ENCODE peak calls at places on chromosomes 16 and 17, in six cellular contexts. K, H, J, L, D and Y are unnamed samples.
A peak's percentile ranks its signal among the peaks of the same experiment; 100 is the strongest.

GRCh38 chr16:85451646-85452363 is 161.3 kb upstream of the GSE1 start:
- DNase-seq in D (no peak), J (no peak), L (no peak), K (no peak), H (no peak), Y (no peak)

GRCh38 chr16:71846443-71846842 is 667 bp downstream of the ATXN1L start:
- DNase-seq in K (peak; percentile 51), H (no peak), D (no peak), J (peak; percentile 12), L (no peak), Y (no peak)

GRCh38 chr17:43772877-43773648 is 5.7 kb downstream of the DUSP3 start:
- DNase-seq in L (no peak), J (no peak), H (no peak), K (no peak), D (no peak), Y (no peak)

GRCh38 chr16:4859900-4860255 is 12.6 kb downstream of the UBN1 start:
- DNase-seq in K (no peak), J (no peak), L (no peak), H (no peak), D (no peak), Y (no peak)

GRCh38 chr16:66254751-66255150 is 111.7 kb upstream of the CDH5 start:
- DNase-seq in L (no peak), D (no peak), H (no peak), J (no peak), K (no peak), Y (no peak)

GRCh38 chr17:36611345-36612072 is 10.1 kb downstream of the MRM1 start:
- DNase-seq in K (no peak), D (no peak), H (no peak), J (no peak), L (no peak), Y (no peak)

GRCh38 chr17:64732336-64733006 is 70.4 kb upstream of the SMURF2 start:
- DNase-seq in J (no peak), K (no peak), H (no peak), L (peak; percentile 47), D (no peak), Y (no peak)

GRCh38 chr17:14923981-14924380 is 341.1 kb downstream of the PMP22 start:
- DNase-seq in H (no peak), K (no peak), L (no peak), D (no peak), J (no peak), Y (no peak)

GRCh38 chr17:2943971-2944370 is 119.4 kb downstream of the OR1D5 start:
- DNase-seq in L (no peak), H (no peak), K (no peak), D (peak; percentile 20), J (no peak), Y (no peak)

GRCh38 chr17:77492446-77493237 is 351.9 kb downstream of the SEC14L1 start:
- DNase-seq in D (no peak), L (no peak), K (no peak), J (no peak), H (no peak), Y (no peak)

GRCh38 chr17:29248845-29249244 is 2.2 kb downstream of the CRYBA1 start:
- DNase-seq in K (no peak), H (no peak), D (no peak), J (no peak), L (no peak), Y (no peak)

GRCh38 chr16:46673320-46674013 is 15.5 kb downstream of the VPS35 start:
- DNase-seq in K (peak; percentile 79), H (peak; percentile 59), D (peak; percentile 47), L (peak; percentile 25), J (peak; percentile 33), Y (no peak)

GRCh38 chr16:5024632-5025031 is 9.1 kb downstream of the NAGPA start:
- DNase-seq in K (peak; percentile 37), L (no peak), D (no peak), H (peak; percentile 73), J (no peak), Y (no peak)

GRCh38 chr16:88510091-88510719 is 57.1 kb downstream of the ZFPM1 start:
- DNase-seq in H (no peak), K (no peak), J (no peak), D (no peak), L (no peak), Y (no peak)

GRCh38 chr16:31674686-31675085 is 147.0 kb downstream of the AHSP start:
- DNase-seq in H (no peak), K (no peak), J (no peak), D (no peak), L (no peak), Y (no peak)

GRCh38 chr16:31676731-31677130 is 149.0 kb downstream of the AHSP start:
- DNase-seq in D (no peak), K (no peak), J (no peak), L (no peak), H (no peak), Y (no peak)

DNA sequence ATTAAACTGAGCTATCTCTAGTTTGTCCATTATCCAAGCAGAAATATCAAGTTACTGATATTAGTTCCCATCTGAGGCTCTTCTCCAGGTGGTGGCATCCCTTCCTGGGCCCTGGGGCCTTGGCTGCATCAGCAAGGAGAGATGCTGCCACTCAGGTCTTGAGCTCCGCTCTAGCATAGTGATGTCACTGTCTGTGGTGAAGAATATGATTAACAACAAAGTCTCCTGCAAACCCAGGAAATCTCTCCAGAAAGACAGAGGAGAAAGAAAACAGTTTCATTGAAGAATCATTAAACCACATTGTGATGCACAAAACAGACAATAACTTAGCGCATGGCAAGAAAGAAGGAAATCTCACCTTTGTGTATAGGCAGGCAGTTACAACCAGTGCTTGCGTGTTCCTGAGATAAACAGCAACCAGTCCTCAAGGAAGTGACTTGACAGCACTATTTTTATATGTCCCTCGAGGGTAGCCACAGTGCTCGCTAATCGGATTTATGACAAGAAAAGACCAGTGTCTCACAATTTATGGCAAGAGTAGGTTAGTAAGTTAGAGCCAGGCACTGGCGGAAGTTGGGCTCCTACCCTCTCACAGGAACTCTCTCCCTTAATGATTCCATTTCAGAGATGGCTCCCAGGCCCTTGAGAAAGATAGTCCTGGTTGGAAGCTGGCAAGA is 151.1 kb downstream of the AHSP start:
- DNase-seq in K (no peak), J (no peak), D (no peak), L (no peak), H (no peak), Y (no peak)
- H3K9me3 ChIP-seq in K (peaks cover 7% of the 10 kb centered on the region), J (no peaks in the 10 kb centered on the region), D (no peaks in the 10 kb centered on the region), L (no peaks in the 10 kb centered on the region), H (no peaks in the 10 kb centered on the region), Y (no peaks in the 10 kb centered on the region)

GRCh38 chr17:22506861-22507260 is 814.5 kb downstream of the KCNJ18 start:
- DNase-seq in L (no peak), D (no peak), K (no peak), J (no peak), H (no peak), Y (no peak)

GRCh38 chr17:22503322-22503899 is 811.1 kb downstream of the KCNJ18 start:
- DNase-seq in J (no peak), H (no peak), L (no peak), D (no peak), K (no peak), Y (no peak)

GRCh38 chr17:22507823-22508222 is 815.5 kb downstream of the KCNJ18 start:
- DNase-seq in H (no peak), J (no peak), L (no peak), K (no peak), D (no peak), Y (no peak)

GRCh38 chr17:22506231-22506630 is 813.9 kb downstream of the KCNJ18 start:
- DNase-seq in H (no peak), D (no peak), L (no peak), K (no peak), J (no peak), Y (no peak)

GRCh38 chr17:22505660-22506059 is 813.3 kb downstream of the KCNJ18 start:
- DNase-seq in D (no peak), L (no peak), J (no peak), K (no peak), H (no peak), Y (no peak)
- H3K9me3 ChIP-seq in D (peaks cover 16% of the 10 kb centered on the region), L (no peaks in the 10 kb centered on the region), J (peaks cover 9% of the 10 kb centered on the region), K (peaks cover 17% of the 10 kb centered on the region), H (no peaks in the 10 kb centered on the region), Y (no peaks in the 10 kb centered on the region)

GRCh38 chr16:875182-876040 is 74.9 kb upstream of the GNG13 start:
- DNase-seq in D (no peak), L (peak; percentile 4), H (no peak), K (no peak), J (no peak), Y (no peak)

GRCh38 chr16:877242-878065 is 76.9 kb upstream of the GNG13 start:
- DNase-seq in L (peak; percentile 6), J (no peak), D (no peak), K (no peak), H (no peak), Y (no peak)

GRCh38 chr16:878071-878784 is 77.7 kb upstream of the GNG13 start:
- DNase-seq in L (peak; percentile 5), H (no peak), J (no peak), D (no peak), K (peak; percentile 63), Y (no peak)

GRCh38 chr16:876041-876335 is 75.5 kb upstream of the GNG13 start:
- DNase-seq in D (no peak), K (no peak), J (no peak), H (no peak), L (peak; percentile 11), Y (no peak)

DNA sequence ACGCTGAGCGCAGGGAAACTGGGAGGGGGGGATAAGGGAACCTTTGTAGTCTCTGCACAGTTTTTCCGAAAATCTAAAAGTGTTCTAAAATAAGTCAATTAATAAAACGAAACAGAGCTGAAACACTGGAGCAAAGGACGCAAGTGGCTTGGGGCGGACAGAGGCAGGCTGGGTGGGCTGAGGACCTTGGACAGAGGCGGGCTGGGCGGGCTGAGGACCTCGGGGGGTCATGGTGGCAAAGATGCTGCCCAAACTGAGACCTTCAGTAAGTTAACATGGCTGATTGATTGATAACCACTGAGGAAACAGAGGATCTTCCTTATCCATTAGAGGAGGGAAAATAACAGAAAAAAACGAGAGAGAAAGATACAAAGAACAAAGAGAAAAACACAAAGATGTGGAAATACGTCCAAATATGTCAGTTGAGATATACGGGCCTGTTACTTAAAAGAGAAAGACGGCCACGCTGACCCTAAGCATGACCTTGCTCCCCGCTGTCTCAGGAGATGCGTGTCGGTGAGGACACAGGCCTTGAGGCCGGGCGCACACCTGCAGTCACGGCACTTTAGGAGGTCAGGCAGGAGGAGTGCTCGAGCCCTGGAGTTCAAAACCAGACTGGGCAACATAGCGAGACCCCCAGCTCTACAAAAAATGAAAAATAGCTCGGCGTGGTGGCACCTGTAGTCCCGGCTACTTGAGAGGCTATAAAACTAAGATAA is 76.1 kb upstream of the GNG13 start:
- DNase-seq in K (no peak), D (no peak), L (peak; percentile 4), H (no peak), J (no peak), Y (no peak)
- H3K9me3 ChIP-seq in K (no peaks in the 10 kb centered on the region), D (no peaks in the 10 kb centered on the region), L (no peaks in the 10 kb centered on the region), H (no peaks in the 10 kb centered on the region), J (no peaks in the 10 kb centered on the region), Y (no peaks in the 10 kb centered on the region)

GRCh38 chr17:16622540-16623277 is 30.9 kb downstream of the ZNF624 start:
- DNase-seq in J (no peak), K (no peak), H (no peak), L (no peak), D (no peak), Y (no peak)

GRCh38 chr17:16617481-16618060 is 36.1 kb downstream of the ZNF624 start:
- DNase-seq in K (no peak), L (no peak), J (no peak), H (no peak), D (no peak), Y (no peak)

DNA sequence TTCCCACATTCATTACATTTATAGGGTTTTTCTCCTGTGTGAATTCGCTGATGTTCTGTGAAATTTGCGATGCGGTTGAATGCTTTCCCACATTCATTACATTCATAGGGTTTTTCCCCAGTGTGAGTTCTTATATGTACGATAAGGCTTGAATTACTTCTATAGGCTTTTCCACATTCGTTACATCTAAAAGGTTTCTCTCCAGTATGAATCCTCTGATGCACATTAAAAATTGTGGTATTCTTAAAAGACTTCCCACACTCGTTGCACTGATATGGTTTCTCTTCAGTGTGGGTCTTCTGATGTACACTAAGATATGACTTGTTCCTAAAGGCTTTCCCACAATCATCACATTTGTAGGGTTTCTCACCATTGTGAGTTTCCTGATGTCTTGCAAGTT is 30.4 kb downstream of the ZNF624 start:
- DNase-seq in K (no peak), J (no peak), D (no peak), L (no peak), H (no peak), Y (no peak)
- H3K9me3 ChIP-seq in K (peaks cover 48% of the 10 kb centered on the region), J (peaks cover 93% of the 10 kb centered on the region), D (peaks cover 80% of the 10 kb centered on the region), L (peaks cover 84% of the 10 kb centered on the region), H (peaks cover 38% of the 10 kb centered on the region), Y (peaks cover 44% of the 10 kb centered on the region)